ENCODE peak calls at places on chromosome 4, in eight cellular contexts. One of them, this sample, is unnamed.

GRCh38 chr4:103008875-103009729 is 10.4 kb downstream of the SLC9B1 start:
- DNase-seq in T-helper 2 cell: peak; percentile 20
- DNase-seq in naive thymus-derived CD8-positive, alpha-beta T cell: peak; percentile 59
- DNase-seq in non-pigmented ciliary epithelial cell: no peak
- DNase-seq in NCI-H226: peak; percentile 16
- DNase-seq in right atrium auricular region: no peak
- DNase-seq in iris pigment epithelial cell: peak; percentile 75
- DNase-seq in G401: peak; percentile 81
- DNase-seq in this sample: peak; percentile 85

GRCh38 chr4:153916273-153916755 is 127.4 kb upstream of the SFRP2 start:
- DNase-seq in T-helper 2 cell: no peak
- DNase-seq in naive thymus-derived CD8-positive, alpha-beta T cell: no peak
- DNase-seq in non-pigmented ciliary epithelial cell: no peak
- DNase-seq in NCI-H226: no peak
- DNase-seq in right atrium auricular region: no peak
- DNase-seq in iris pigment epithelial cell: no peak
- DNase-seq in G401: no peak
- DNase-seq in this sample: no peak

GRCh38 chr4:40058121-40058520 is 1.5 kb downstream of the N4BP2 start:
- DNase-seq in T-helper 2 cell: no peak
- DNase-seq in naive thymus-derived CD8-positive, alpha-beta T cell: no peak
- DNase-seq in non-pigmented ciliary epithelial cell: no peak
- DNase-seq in NCI-H226: no peak
- DNase-seq in right atrium auricular region: no peak
- DNase-seq in iris pigment epithelial cell: no peak
- DNase-seq in G401: no peak
- DNase-seq in this sample: no peak

GRCh38 chr4:120007171-120007894 is 59.3 kb downstream of the MAD2L1 start:
- DNase-seq in T-helper 2 cell: no peak
- DNase-seq in naive thymus-derived CD8-positive, alpha-beta T cell: no peak
- DNase-seq in non-pigmented ciliary epithelial cell: peak; percentile 68
- DNase-seq in NCI-H226: peak; percentile 98
- DNase-seq in right atrium auricular region: no peak
- DNase-seq in iris pigment epithelial cell: peak; percentile 92
- DNase-seq in G401: no peak
- DNase-seq in this sample: no peak

GRCh38 chr4:42397635-42398447 is 553 bp downstream of the SHISA3 start:
- DNase-seq in T-helper 2 cell: no peak
- DNase-seq in naive thymus-derived CD8-positive, alpha-beta T cell: no peak
- DNase-seq in non-pigmented ciliary epithelial cell: no peak
- DNase-seq in NCI-H226: no peak
- DNase-seq in right atrium auricular region: no peak
- DNase-seq in iris pigment epithelial cell: peak; percentile 31
- DNase-seq in G401: no peak
- DNase-seq in this sample: no peak

GRCh38 chr4:120155287-120155686 is 88.6 kb upstream of the MAD2L1 start:
- DNase-seq in T-helper 2 cell: no peak
- DNase-seq in naive thymus-derived CD8-positive, alpha-beta T cell: no peak
- DNase-seq in non-pigmented ciliary epithelial cell: no peak
- DNase-seq in NCI-H226: no peak
- DNase-seq in right atrium auricular region: no peak
- DNase-seq in iris pigment epithelial cell: peak; percentile 55
- DNase-seq in G401: no peak
- DNase-seq in this sample: no peak

GRCh38 chr4:79083406-79084010 is 144.3 kb upstream of the PAQR3 start:
- DNase-seq in T-helper 2 cell: no peak
- DNase-seq in naive thymus-derived CD8-positive, alpha-beta T cell: no peak
- DNase-seq in non-pigmented ciliary epithelial cell: no peak
- DNase-seq in NCI-H226: no peak
- DNase-seq in right atrium auricular region: no peak
- DNase-seq in iris pigment epithelial cell: no peak
- DNase-seq in G401: peak; percentile 25
- DNase-seq in this sample: no peak

GRCh38 chr4:39255266-39255665 is 72.9 kb downstream of the WDR19 start:
- DNase-seq in T-helper 2 cell: no peak
- DNase-seq in naive thymus-derived CD8-positive, alpha-beta T cell: no peak
- DNase-seq in non-pigmented ciliary epithelial cell: peak; percentile 42
- DNase-seq in NCI-H226: peak; percentile 53
- DNase-seq in right atrium auricular region: no peak
- DNase-seq in iris pigment epithelial cell: peak; percentile 65
- DNase-seq in G401: no peak
- DNase-seq in this sample: no peak

GRCh38 chr4:93199492-93199891 is 629.1 kb upstream of the ATOH1 start:
- DNase-seq in T-helper 2 cell: no peak
- DNase-seq in naive thymus-derived CD8-positive, alpha-beta T cell: no peak
- DNase-seq in non-pigmented ciliary epithelial cell: peak; percentile 13
- DNase-seq in NCI-H226: no peak
- DNase-seq in right atrium auricular region: no peak
- DNase-seq in iris pigment epithelial cell: peak; percentile 48
- DNase-seq in G401: peak; percentile 83
- DNase-seq in this sample: no peak

GRCh38 chr4:144666539-144667175 is 20.7 kb downstream of the HHIP start:
- DNase-seq in T-helper 2 cell: no peak
- DNase-seq in naive thymus-derived CD8-positive, alpha-beta T cell: no peak
- DNase-seq in non-pigmented ciliary epithelial cell: peak; percentile 32
- DNase-seq in NCI-H226: peak; percentile 74
- DNase-seq in right atrium auricular region: no peak
- DNase-seq in iris pigment epithelial cell: peak; percentile 57
- DNase-seq in G401: no peak
- DNase-seq in this sample: no peak

GRCh38 chr4:1235381-1236102 is 13.4 kb downstream of the CTBP1 start:
- DNase-seq in T-helper 2 cell: no peak
- DNase-seq in naive thymus-derived CD8-positive, alpha-beta T cell: no peak
- DNase-seq in non-pigmented ciliary epithelial cell: no peak
- DNase-seq in NCI-H226: no peak
- DNase-seq in right atrium auricular region: no peak
- DNase-seq in iris pigment epithelial cell: no peak
- DNase-seq in G401: no peak
- DNase-seq in this sample: no peak

GRCh38 chr4:39312821-39313220 is 53.3 kb downstream of the RFC1 start:
- DNase-seq in T-helper 2 cell: no peak
- DNase-seq in naive thymus-derived CD8-positive, alpha-beta T cell: no peak
- DNase-seq in non-pigmented ciliary epithelial cell: no peak
- DNase-seq in NCI-H226: no peak
- DNase-seq in right atrium auricular region: no peak
- DNase-seq in iris pigment epithelial cell: no peak
- DNase-seq in G401: peak; percentile 86
- DNase-seq in this sample: no peak

GRCh38 chr4:37802068-37802666 is 24.3 kb upstream of the PGM2 start:
- DNase-seq in T-helper 2 cell: no peak
- DNase-seq in naive thymus-derived CD8-positive, alpha-beta T cell: no peak
- DNase-seq in non-pigmented ciliary epithelial cell: no peak
- DNase-seq in NCI-H226: peak; percentile 51
- DNase-seq in right atrium auricular region: no peak
- DNase-seq in iris pigment epithelial cell: no peak
- DNase-seq in G401: peak; percentile 83
- DNase-seq in this sample: no peak

GRCh38 chr4:150068300-150068699 is 9.9 kb upstream of the DCLK2 start:
- DNase-seq in T-helper 2 cell: no peak
- DNase-seq in naive thymus-derived CD8-positive, alpha-beta T cell: no peak
- DNase-seq in non-pigmented ciliary epithelial cell: no peak
- DNase-seq in NCI-H226: no peak
- DNase-seq in right atrium auricular region: no peak
- DNase-seq in iris pigment epithelial cell: no peak
- DNase-seq in G401: no peak
- DNase-seq in this sample: no peak

GRCh38 chr4:187606581-187606980 is 389.0 kb upstream of the ZFP42 start:
- DNase-seq in T-helper 2 cell: no peak
- DNase-seq in naive thymus-derived CD8-positive, alpha-beta T cell: no peak
- DNase-seq in non-pigmented ciliary epithelial cell: no peak
- DNase-seq in NCI-H226: no peak
- DNase-seq in right atrium auricular region: no peak
- DNase-seq in iris pigment epithelial cell: peak; percentile 62
- DNase-seq in G401: peak; percentile 4
- DNase-seq in this sample: no peak

This sample was measured in CD4-positive, CD25-positive, alpha-beta regulatory T cell.